ENCODE peak calls at places on chromosomes 3 and 15, in five cellular contexts. One of them, this sample, is unnamed.

GRCh38 chr3:123338620-123339061 is 110.2 kb downstream of the ADCY5 start:
- DNase-seq in lung: no peak
- DNase-seq in fibroblast of lung: no peak
- DNase-seq in A673: no peak
- DNase-seq in neural progenitor cell: no peak
- DNase-seq in this sample: no peak

GRCh38 chr15:61038387-61038786 is 190.7 kb downstream of the RORA start:
- DNase-seq in A673: peak; percentile 28
- DNase-seq in fibroblast of lung: no peak
- DNase-seq in neural progenitor cell: no peak
- DNase-seq in lung: no peak
- DNase-seq in this sample: no peak

GRCh38 chr3:171806200-171807128 is 3.8 kb downstream of the PLD1 start:
- DNase-seq in neural progenitor cell: no peak
- DNase-seq in A673: peak; percentile 63
- DNase-seq in lung: no peak
- DNase-seq in fibroblast of lung: peak; percentile 75
- DNase-seq in this sample: no peak

GRCh38 chr3:131216801-131217200 is 164.8 kb upstream of the NUDT16 start:
- DNase-seq in fibroblast of lung: peak; percentile 88
- DNase-seq in neural progenitor cell: peak; percentile 6
- DNase-seq in A673: peak; percentile 95
- DNase-seq in lung: no peak
- DNase-seq in this sample: no peak

GRCh38 chr15:69482686-69483256 is 30.2 kb downstream of the RPLP1 start:
- DNase-seq in A673: no peak
- DNase-seq in lung: no peak
- DNase-seq in neural progenitor cell: no peak
- DNase-seq in fibroblast of lung: no peak
- DNase-seq in this sample: no peak

GRCh38 chr3:177597325-177598109 is 400.2 kb upstream of the TBL1XR1 start:
- DNase-seq in fibroblast of lung: peak; percentile 98
- DNase-seq in neural progenitor cell: no peak
- DNase-seq in lung: peak; percentile 35
- DNase-seq in A673: peak; percentile 85
- DNase-seq in this sample: peak; percentile 31

GRCh38 chr3:23710555-23710954 is 95.2 kb upstream of the UBE2E1 start:
- DNase-seq in fibroblast of lung: peak; percentile 84
- DNase-seq in A673: no peak
- DNase-seq in lung: no peak
- DNase-seq in neural progenitor cell: peak; percentile 11
- DNase-seq in this sample: no peak

GRCh38 chr3:133887075-133887950 is 8.4 kb downstream of the RAB6B start:
- DNase-seq in A673: no peak
- DNase-seq in neural progenitor cell: no peak
- DNase-seq in fibroblast of lung: no peak
- DNase-seq in lung: peak; percentile 13
- DNase-seq in this sample: no peak

GRCh38 chr15:101097111-101097510 is 154.7 kb downstream of the CHSY1 start:
- DNase-seq in A673: no peak
- DNase-seq in neural progenitor cell: no peak
- DNase-seq in fibroblast of lung: no peak
- DNase-seq in lung: no peak
- DNase-seq in this sample: no peak

GRCh38 chr3:41053220-41053619 is 146.1 kb upstream of the CTNNB1 start:
- DNase-seq in lung: no peak
- DNase-seq in neural progenitor cell: no peak
- DNase-seq in A673: no peak
- DNase-seq in fibroblast of lung: no peak
- DNase-seq in this sample: no peak

GRCh38 chr3:158845748-158846350 is 44.0 kb downstream of the MFSD1 start:
- DNase-seq in A673: peak; percentile 41
- DNase-seq in fibroblast of lung: peak; percentile 29
- DNase-seq in neural progenitor cell: peak; percentile 66
- DNase-seq in lung: no peak
- DNase-seq in this sample: no peak

GRCh38 chr3:39910135-39910534 is 100.7 kb downstream of the MYRIP start:
- DNase-seq in A673: no peak
- DNase-seq in lung: no peak
- DNase-seq in neural progenitor cell: no peak
- DNase-seq in fibroblast of lung: no peak
- DNase-seq in this sample: no peak

GRCh38 chr3:105866656-105867653 is 1.9 kb downstream of the CBLB start:
- DNase-seq in neural progenitor cell: peak; percentile 7
- DNase-seq in A673: no peak
- DNase-seq in fibroblast of lung: peak; percentile 61
- DNase-seq in lung: no peak
- DNase-seq in this sample: no peak

GRCh38 chr3:189353988-189354735 is 182.4 kb downstream of the TPRG1 start:
- DNase-seq in A673: no peak
- DNase-seq in neural progenitor cell: no peak
- DNase-seq in lung: no peak
- DNase-seq in fibroblast of lung: no peak
- DNase-seq in this sample: no peak

GRCh38 chr15:74220475-74221248 is 15.5 kb upstream of the CCDC33 start:
- DNase-seq in neural progenitor cell: no peak
- DNase-seq in fibroblast of lung: no peak
- DNase-seq in lung: no peak
- DNase-seq in A673: no peak
- DNase-seq in this sample: no peak

GRCh38 chr3:56783644-56784451 is 17.9 kb downstream of the ARHGEF3 start:
- DNase-seq in fibroblast of lung: peak; percentile 91
- DNase-seq in neural progenitor cell: no peak
- DNase-seq in A673: no peak
- DNase-seq in lung: peak; percentile 68
- DNase-seq in this sample: peak; percentile 64

GRCh38 chr3:42557849-42558248 is 23.9 kb downstream of the SEC22C start:
- DNase-seq in fibroblast of lung: no peak
- DNase-seq in lung: no peak
- DNase-seq in neural progenitor cell: no peak
- DNase-seq in A673: no peak
- DNase-seq in this sample: no peak

GRCh38 chr3:16521580-16521941 is 8.1 kb upstream of the RFTN1 start:
- DNase-seq in fibroblast of lung: no peak
- DNase-seq in A673: no peak
- DNase-seq in neural progenitor cell: no peak
- DNase-seq in lung: no peak
- DNase-seq in this sample: no peak

GRCh38 chr3:142000341-142000870 is 124.0 kb downstream of the ATP1B3 start:
- DNase-seq in neural progenitor cell: no peak
- DNase-seq in A673: no peak
- DNase-seq in fibroblast of lung: peak; percentile 50
- DNase-seq in lung: no peak
- DNase-seq in this sample: no peak

GRCh38 chr3:145716519-145716918 is 444.5 kb downstream of the PLOD2 start:
- DNase-seq in fibroblast of lung: no peak
- DNase-seq in neural progenitor cell: no peak
- DNase-seq in A673: no peak
- DNase-seq in lung: no peak
- DNase-seq in this sample: no peak

GRCh38 chr15:81317642-81318017 is 6.3 kb downstream of the STARD5 start:
- DNase-seq in A673: no peak
- DNase-seq in lung: no peak
- DNase-seq in neural progenitor cell: no peak
- DNase-seq in fibroblast of lung: no peak
- DNase-seq in this sample: no peak

GRCh38 chr15:37058316-37058985 is 41.9 kb downstream of the MEIS2 start:
- DNase-seq in A673: no peak
- DNase-seq in lung: no peak
- DNase-seq in neural progenitor cell: peak; percentile 70
- DNase-seq in fibroblast of lung: peak; percentile 51
- DNase-seq in this sample: no peak

GRCh38 chr3:43148033-43148432 is 42.2 kb upstream of the POMGNT2 start:
- DNase-seq in A673: no peak
- DNase-seq in neural progenitor cell: no peak
- DNase-seq in lung: no peak
- DNase-seq in fibroblast of lung: no peak
- DNase-seq in this sample: no peak

GRCh38 chr15:25903024-25903581 is 40.0 kb upstream of the ATP10A start:
- DNase-seq in fibroblast of lung: peak; percentile 47
- DNase-seq in A673: no peak
- DNase-seq in lung: peak; percentile 55
- DNase-seq in neural progenitor cell: no peak
- DNase-seq in this sample: no peak

GRCh38 chr3:106560451-106560966 is 691.7 kb upstream of the CBLB start:
- DNase-seq in lung: no peak
- DNase-seq in A673: no peak
- DNase-seq in fibroblast of lung: peak; percentile 87
- DNase-seq in neural progenitor cell: no peak
- DNase-seq in this sample: no peak

GRCh38 chr15:33639968-33640367 is 328.3 kb upstream of the CHRM5 start:
- DNase-seq in neural progenitor cell: peak; percentile 30
- DNase-seq in A673: no peak
- DNase-seq in fibroblast of lung: no peak
- DNase-seq in lung: no peak
- DNase-seq in this sample: no peak

GRCh38 chr3:53044371-53045106 is 1.3 kb downstream of the SFMBT1 start:
- DNase-seq in A673: peak; percentile 12
- DNase-seq in lung: no peak
- DNase-seq in neural progenitor cell: no peak
- DNase-seq in fibroblast of lung: peak; percentile 50
- DNase-seq in this sample: no peak

GRCh38 chr15:49438970-49439631 is 16.1 kb downstream of the FGF7 start:
- DNase-seq in A673: no peak
- DNase-seq in fibroblast of lung: peak; percentile 32
- DNase-seq in lung: peak; percentile 64
- DNase-seq in neural progenitor cell: no peak
- DNase-seq in this sample: no peak

GRCh38 chr3:40417845-40418543 is 31.0 kb downstream of the ENTPD3 start:
- DNase-seq in neural progenitor cell: no peak
- DNase-seq in A673: no peak
- DNase-seq in lung: no peak
- DNase-seq in fibroblast of lung: no peak
- DNase-seq in this sample: no peak

GRCh38 chr3:164222200-164222599 is 856.1 kb downstream of the SI start:
- DNase-seq in A673: no peak
- DNase-seq in fibroblast of lung: no peak
- DNase-seq in neural progenitor cell: no peak
- DNase-seq in lung: no peak
- DNase-seq in this sample: no peak

GRCh38 chr3:124974691-124975090 is 40.1 kb upstream of the MUC13 start:
- DNase-seq in A673: no peak
- DNase-seq in fibroblast of lung: no peak
- DNase-seq in lung: no peak
- DNase-seq in neural progenitor cell: no peak
- DNase-seq in this sample: no peak

GRCh38 chr15:31435891-31436628 is 109.4 kb downstream of the KLF13 start:
- DNase-seq in lung: no peak
- DNase-seq in A673: no peak
- DNase-seq in fibroblast of lung: no peak
- DNase-seq in neural progenitor cell: no peak
- DNase-seq in this sample: no peak

GRCh38 chr3:53375019-53375418 is 27.7 kb upstream of the DCP1A start:
- DNase-seq in A673: peak; percentile 52
- DNase-seq in fibroblast of lung: peak; percentile 21
- DNase-seq in neural progenitor cell: peak; percentile 85
- DNase-seq in lung: peak; percentile 70
- DNase-seq in this sample: peak; percentile 72

GRCh38 chr3:14532691-14533456 is 7.3 kb downstream of the GRIP2 start:
- DNase-seq in lung: no peak
- DNase-seq in A673: peak; percentile 71
- DNase-seq in neural progenitor cell: peak; percentile 52
- DNase-seq in fibroblast of lung: no peak
- DNase-seq in this sample: peak; percentile 92

GRCh38 chr3:43995078-43995928 is 246.4 kb upstream of the TOPAZ1 start:
- DNase-seq in A673: peak; percentile 70
- DNase-seq in neural progenitor cell: peak; percentile 77
- DNase-seq in fibroblast of lung: peak; percentile 20
- DNase-seq in lung: no peak
- DNase-seq in this sample: peak; percentile 64

GRCh38 chr3:176663819-176664218 is 533.5 kb downstream of the TBL1XR1 start:
- DNase-seq in neural progenitor cell: peak; percentile 39
- DNase-seq in lung: no peak
- DNase-seq in fibroblast of lung: peak; percentile 76
- DNase-seq in A673: peak; percentile 79
- DNase-seq in this sample: no peak

GRCh38 chr3:186287723-186288122 is 74.3 kb downstream of the DGKG start:
- DNase-seq in A673: no peak
- DNase-seq in fibroblast of lung: peak; percentile 96
- DNase-seq in lung: no peak
- DNase-seq in neural progenitor cell: no peak
- DNase-seq in this sample: no peak

GRCh38 chr3:167837430-167837829 is 101.9 kb downstream of the SERPINI1 start:
- DNase-seq in A673: no peak
- DNase-seq in fibroblast of lung: no peak
- DNase-seq in lung: no peak
- DNase-seq in neural progenitor cell: no peak
- DNase-seq in this sample: no peak
- TF ChIP-seq CTCF in A673: no peak
- TF ChIP-seq CTCF in fibroblast of lung: peak; percentile 20
- TF ChIP-seq CTCF in lung: no peak
- TF ChIP-seq CTCF in neural progenitor cell: no peak
- TF ChIP-seq CTCF in this sample: no peak

DNA sequence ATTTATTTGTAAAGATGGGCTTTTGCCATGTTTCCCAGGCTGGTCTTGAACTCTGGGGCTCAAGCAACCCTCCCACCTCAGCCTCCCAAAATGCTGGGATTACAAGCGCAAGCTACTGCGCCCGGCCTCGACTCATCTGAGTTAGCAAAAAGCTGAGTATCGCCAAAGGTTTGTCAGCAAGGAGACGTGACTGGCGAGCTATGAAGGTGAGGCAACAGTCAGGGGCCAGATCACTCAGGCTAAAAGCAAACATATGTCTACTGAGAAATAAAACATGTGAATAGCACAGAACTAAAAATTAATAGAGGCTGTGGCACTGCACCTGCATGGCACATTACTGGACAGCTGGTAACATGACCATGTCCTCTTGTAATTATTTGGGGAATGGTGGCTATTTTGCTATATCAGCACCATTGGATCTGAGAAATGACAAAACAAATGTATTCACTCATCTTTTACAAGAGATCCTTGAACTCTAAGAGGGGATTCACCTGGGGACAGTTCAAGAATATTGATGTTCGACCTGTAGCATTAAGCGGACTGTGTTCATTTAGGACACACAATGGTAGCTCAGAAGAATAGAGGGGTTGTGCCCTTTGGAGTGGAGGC is 10.0 kb upstream of the SLC25A26 start:
- DNase-seq in neural progenitor cell: no peak
- DNase-seq in fibroblast of lung: no peak
- DNase-seq in lung: no peak
- DNase-seq in A673: no peak
- DNase-seq in this sample: no peak
- H3K4me1 ChIP-seq in neural progenitor cell: no peaks in the 10 kb centered on the region
- H3K4me1 ChIP-seq in fibroblast of lung: no peaks in the 10 kb centered on the region
- H3K4me1 ChIP-seq in lung: no peaks in the 10 kb centered on the region
- H3K4me1 ChIP-seq in A673: no peaks in the 10 kb centered on the region
- H3K4me1 ChIP-seq in this sample: no peaks in the 10 kb centered on the region

GRCh38 chr3:12817341-12817705 is 20.8 kb downstream of the CAND2 start:
- DNase-seq in lung: no peak
- DNase-seq in A673: no peak
- DNase-seq in neural progenitor cell: no peak
- DNase-seq in fibroblast of lung: no peak
- DNase-seq in this sample: no peak
- H3K4me3 ChIP-seq in lung: no peak overlapping the region
- H3K4me3 ChIP-seq in A673: no peak overlapping the region
- H3K4me3 ChIP-seq in neural progenitor cell: no peak overlapping the region
- H3K4me3 ChIP-seq in fibroblast of lung: no peak overlapping the region
- H3K4me3 ChIP-seq in this sample: no peak overlapping the region

GRCh38 chr3:57958642-57959406 is 49.4 kb upstream of the FLNB start:
- DNase-seq in lung: no peak
- DNase-seq in A673: no peak
- DNase-seq in neural progenitor cell: no peak
- DNase-seq in fibroblast of lung: peak; percentile 63
- DNase-seq in this sample: no peak
- TF ChIP-seq CTCF in lung: no peak
- TF ChIP-seq CTCF in A673: no peak
- TF ChIP-seq CTCF in neural progenitor cell: no peak
- TF ChIP-seq CTCF in fibroblast of lung: no peak
- TF ChIP-seq CTCF in this sample: no peak